ENCODE peak calls at places on chromosome 5, in six cellular contexts. R is NCI-H526; D is effector memory CD8-positive, alpha-beta T cell; K is activated naive CD4-positive, alpha-beta T cell treated with anti-CD3 and anti-CD28 coated beads, Interleukin-2, amount 10 ng/mL, durations not matched to agents 7 days and 5 days; H is stimulated activated CD4-positive, alpha-beta T cell treated with anti-CD3 and anti-CD28 coated beads, TNF-alpha, amount 100 ng/mL, for 4 hours; C is H9. T is an unnamed sample.

GRCh38 chr5:180377556-180378197 is 24.5 kb upstream of the GFPT2 start:
- DNase-seq in R (no peak), D (no peak), K (no peak), H (no peak), C (no peak), T (no peak)

GRCh38 chr5:89697581-89697980 is 712.0 kb downstream of the CETN3 start:
- DNase-seq in R (no peak), D (no peak), K (no peak), H (no peak), C (no peak), T (no peak)

GRCh38 chr5:94375801-94376200 is 242.6 kb downstream of the KIAA0825 start:
- DNase-seq in R (no peak), D (no peak), K (no peak), H (no peak), C (no peak), T (no peak)

GRCh38 chr5:165201364-165202143 is 1696.1 kb downstream of the MAT2B start:
- DNase-seq in R (no peak), D (no peak), K (no peak), H (no peak), C (no peak), T (no peak)

GRCh38 chr5:179193746-179194145 is 133.6 kb downstream of the ZNF354C start:
- DNase-seq in R (no peak), D (no peak), K (no peak), H (no peak), C (no peak), T (no peak)

GRCh38 chr5:180645609-180646204 is 3.7 kb downstream of the FLT4 start:
- DNase-seq in R (no peak), D (no peak), K (no peak), H (no peak), C (peak), T (no peak)

GRCh38 chr5:36237756-36238155 is 4.0 kb downstream of the NADK2 start:
- DNase-seq in R (no peak), D (no peak), K (no peak), H (no peak), C (no peak), T (no peak)

GRCh38 chr5:41893074-41893851 is 10.9 kb upstream of the RIMOC1 start:
- DNase-seq in R (no peak), D (no peak), K (no peak), H (no peak), C (no peak), T (no peak)

GRCh38 chr5:115389074-115389798 is 92.8 kb upstream of the CCDC112 start:
- DNase-seq in R (no peak), D (no peak), K (no peak), H (no peak), C (no peak), T (no peak)

GRCh38 chr5:143011621-143012020 is 241.4 kb downstream of the ARHGAP26 start:
- DNase-seq in R (no peak), D (no peak), K (no peak), H (no peak), C (no peak), T (no peak)

GRCh38 chr5:74526111-74526510 is 114.4 kb downstream of the ENC1 start:
- DNase-seq in R (no peak), D (no peak), K (no peak), H (no peak), C (no peak), T (no peak)

GRCh38 chr5:96142786-96143434 is 181.3 kb upstream of the ELL2 start:
- DNase-seq in R (no peak), D (no peak), K (no peak), H (no peak), C (no peak), T (no peak)

GRCh38 chr5:149781612-149782011 is 51.5 kb downstream of the PPARGC1B start:
- DNase-seq in R (no peak), D (no peak), K (no peak), H (no peak), C (no peak), T (no peak)

GRCh38 chr5:176400382-176401156 is 12.0 kb downstream of the HIGD2A start:
- DNase-seq in R (no peak), D (no peak), K (no peak), H (no peak), C (no peak), T (no peak)

GRCh38 chr5:170863646-170864045 is 1.8 kb downstream of the RANBP17 start:
- DNase-seq in R (no peak), D (no peak), K (no peak), H (no peak), C (no peak), T (no peak)

GRCh38 chr5:103513696-103514095 is 48.9 kb downstream of the NUDT12 start:
- DNase-seq in R (no peak), D (no peak), K (no peak), H (no peak), C (no peak), T (no peak)

GRCh38 chr5:141369994-141370848 is at the start of gene PCDHGB3:
- DNase-seq in R (no peak), D (no peak), K (peak), H (no peak), C (peak), T (no peak)

T was measured in ecto neural progenitor cell.